ENCODE peak calls at places on chromosomes 12 and 14, in ten cellular contexts. O, Q, K, I, L, H, P, Y, Z and M are unnamed samples.

GRCh38 chr12:65100140-65100539 is 21.0 kb downstream of the WIF1 start:
- DNase-seq in P (no peak), O (no peak), K (no peak), L (no peak), Z (no peak), H (no peak), I (no peak), Y (peak; percentile 17), Q (no peak), M (no peak)

GRCh38 chr12:56880416-56881035 is 53.7 kb downstream of the SDR9C7 start:
- DNase-seq in Z (no peak), K (no peak), Y (no peak), L (no peak), P (peak; percentile 62), Q (no peak), H (no peak), O (no peak), I (peak; percentile 28), M (no peak)

GRCh38 chr12:109721276-109721675 is 7.7 kb downstream of the FAM222A start:
- DNase-seq in K (no peak), P (no peak), Q (no peak), H (peak; percentile 53), Z (no peak), I (no peak), L (no peak), Y (no peak), O (no peak), M (peak; percentile 73)

GRCh38 chr12:95919110-95919509 is 23.3 kb downstream of the CCDC38 start:
- DNase-seq in Z (no peak), K (no peak), O (no peak), H (no peak), L (no peak), Y (no peak), P (no peak), I (no peak), Q (no peak), M (no peak)

GRCh38 chr14:63896278-63896720 is 43.5 kb downstream of the SYNE2 start:
- DNase-seq in P (peak; percentile 94), H (peak; percentile 65), Z (no peak), L (no peak), Q (no peak), O (no peak), K (peak; percentile 71), Y (no peak), I (peak; percentile 56), M (peak; percentile 72)

GRCh38 chr14:75572104-75572503 is 6.3 kb upstream of the FLVCR2 start:
- DNase-seq in O (no peak), Z (no peak), K (no peak), L (no peak), Y (no peak), P (no peak), Q (no peak), H (no peak), I (no peak), M (no peak)

GRCh38 chr14:79629372-79629771 is 581.9 kb downstream of the DIO2 start:
- DNase-seq in Y (no peak), Q (no peak), L (no peak), K (no peak), H (no peak), I (no peak), P (peak; percentile 88), Z (no peak), O (no peak), M (no peak)

GRCh38 chr14:101758913-101759593 is 2.5 kb upstream of the PPP2R5C start:
- DNase-seq in Z (no peak), L (no peak), Y (no peak), I (no peak), Q (no peak), O (no peak), K (no peak), H (no peak), P (no peak), M (no peak)

GRCh38 chr12:19652391-19652790 is 213.1 kb downstream of the AEBP2 start:
- DNase-seq in Q (no peak), Z (no peak), O (no peak), P (no peak), K (no peak), L (no peak), H (no peak), Y (no peak), I (no peak), M (no peak)